ENCODE peak calls at places on chromosome 17, in seven cellular contexts. One of them, this sample, is unnamed. For H3K4me1, the result is how much of the 10 kb centered on the place peaks cover.

GRCh38 chr17:41919840-41920579 is 1.3 kb upstream of the ACLY start:
- DNase-seq in prostate gland: no peak
- DNase-seq in fibroblast of lung: peak
- DNase-seq in A673: no peak
- DNase-seq in cardiac muscle cell: peak
- DNase-seq in left ventricle myocardium inferior: no peak
- DNase-seq in neural progenitor cell: no peak
- DNase-seq in this sample: no peak

GRCh38 chr17:41547378-41547841 is 19.3 kb upstream of the KRT19 start:
- DNase-seq in prostate gland: no peak
- DNase-seq in fibroblast of lung: no peak
- DNase-seq in A673: no peak
- DNase-seq in cardiac muscle cell: peak
- DNase-seq in left ventricle myocardium inferior: no peak
- DNase-seq in neural progenitor cell: peak
- DNase-seq in this sample: peak

GRCh38 chr17:2171725-2172446 is 117.0 kb downstream of the HIC1 start:
- DNase-seq in prostate gland: peak
- DNase-seq in fibroblast of lung: peak
- DNase-seq in A673: no peak
- DNase-seq in cardiac muscle cell: peak
- DNase-seq in left ventricle myocardium inferior: peak
- DNase-seq in neural progenitor cell: no peak
- DNase-seq in this sample: peak

GRCh38 chr17:386145-386876 is 33.7 kb upstream of the RPH3AL start:
- DNase-seq in prostate gland: peak
- DNase-seq in fibroblast of lung: no peak
- DNase-seq in A673: peak
- DNase-seq in cardiac muscle cell: peak
- DNase-seq in left ventricle myocardium inferior: peak
- DNase-seq in neural progenitor cell: peak
- DNase-seq in this sample: peak

GRCh38 chr17:66889480-66890230 is 54.7 kb downstream of the CACNG5 start:
- DNase-seq in prostate gland: no peak
- DNase-seq in fibroblast of lung: no peak
- DNase-seq in A673: no peak
- DNase-seq in cardiac muscle cell: no peak
- DNase-seq in left ventricle myocardium inferior: no peak
- DNase-seq in neural progenitor cell: no peak
- DNase-seq in this sample: no peak

GRCh38 chr17:1039119-1039507 is 42.2 kb downstream of the TIMM22 start:
- DNase-seq in prostate gland: no peak
- DNase-seq in fibroblast of lung: no peak
- DNase-seq in A673: no peak
- DNase-seq in cardiac muscle cell: no peak
- DNase-seq in left ventricle myocardium inferior: no peak
- DNase-seq in neural progenitor cell: no peak
- DNase-seq in this sample: no peak

GRCh38 chr17:57021226-57021940 is 43.5 kb downstream of the SCPEP1 start:
- DNase-seq in prostate gland: peak
- DNase-seq in fibroblast of lung: no peak
- DNase-seq in A673: no peak
- DNase-seq in cardiac muscle cell: no peak
- DNase-seq in left ventricle myocardium inferior: no peak
- DNase-seq in neural progenitor cell: no peak
- DNase-seq in this sample: no peak

GRCh38 chr17:67602974-67603373 is 114.8 kb upstream of the NOL11 start:
- DNase-seq in prostate gland: no peak
- DNase-seq in fibroblast of lung: peak
- DNase-seq in A673: peak
- DNase-seq in cardiac muscle cell: peak
- DNase-seq in left ventricle myocardium inferior: no peak
- DNase-seq in neural progenitor cell: peak
- DNase-seq in this sample: peak

GRCh38 chr17:79913896-79914812 is 74.9 kb upstream of the CBX4 start:
- DNase-seq in prostate gland: no peak
- DNase-seq in fibroblast of lung: no peak
- DNase-seq in A673: no peak
- DNase-seq in cardiac muscle cell: no peak
- DNase-seq in left ventricle myocardium inferior: no peak
- DNase-seq in neural progenitor cell: no peak
- DNase-seq in this sample: no peak

GRCh38 chr17:19347323-19348080 is 15.0 kb downstream of the B9D1 start:
- DNase-seq in prostate gland: no peak
- DNase-seq in fibroblast of lung: no peak
- DNase-seq in A673: no peak
- DNase-seq in cardiac muscle cell: no peak
- DNase-seq in left ventricle myocardium inferior: no peak
- DNase-seq in neural progenitor cell: no peak
- DNase-seq in this sample: no peak

GRCh38 chr17:60391419-60392041 is 403 bp downstream of the USP32 start:
- DNase-seq in prostate gland: no peak
- DNase-seq in fibroblast of lung: peak
- DNase-seq in A673: peak
- DNase-seq in cardiac muscle cell: no peak
- DNase-seq in left ventricle myocardium inferior: no peak
- DNase-seq in neural progenitor cell: peak
- DNase-seq in this sample: peak

GRCh38 chr17:79090503-79091372 is 16.1 kb downstream of the ENGASE start:
- DNase-seq in prostate gland: no peak
- DNase-seq in fibroblast of lung: peak
- DNase-seq in A673: peak
- DNase-seq in cardiac muscle cell: peak
- DNase-seq in left ventricle myocardium inferior: no peak
- DNase-seq in neural progenitor cell: no peak
- DNase-seq in this sample: no peak

GRCh38 chr17:33871720-33872535 is 383.2 kb upstream of the CCL2 start:
- DNase-seq in prostate gland: no peak
- DNase-seq in fibroblast of lung: no peak
- DNase-seq in A673: no peak
- DNase-seq in cardiac muscle cell: no peak
- DNase-seq in left ventricle myocardium inferior: no peak
- DNase-seq in neural progenitor cell: no peak
- DNase-seq in this sample: peak

GRCh38 chr17:17361543-17362511 is 58.7 kb downstream of the NT5M start:
- DNase-seq in prostate gland: no peak
- DNase-seq in fibroblast of lung: no peak
- DNase-seq in A673: no peak
- DNase-seq in cardiac muscle cell: peak
- DNase-seq in left ventricle myocardium inferior: peak
- DNase-seq in neural progenitor cell: no peak
- DNase-seq in this sample: no peak

GRCh38 chr17:17205368-17206148 is 575 bp downstream of the PLD6 start:
- DNase-seq in prostate gland: peak
- DNase-seq in fibroblast of lung: peak
- DNase-seq in A673: peak
- DNase-seq in cardiac muscle cell: peak
- DNase-seq in left ventricle myocardium inferior: peak
- DNase-seq in neural progenitor cell: no peak
- DNase-seq in this sample: no peak

GRCh38 chr17:71080937-71081336 is 911.6 kb downstream of the KCNJ2 start:
- DNase-seq in prostate gland: no peak
- DNase-seq in fibroblast of lung: no peak
- DNase-seq in A673: no peak
- DNase-seq in cardiac muscle cell: no peak
- DNase-seq in left ventricle myocardium inferior: no peak
- DNase-seq in neural progenitor cell: no peak
- DNase-seq in this sample: no peak

GRCh38 chr17:41486809-41487530 is 2.7 kb downstream of the KRT36 start:
- DNase-seq in prostate gland: no peak
- DNase-seq in fibroblast of lung: no peak
- DNase-seq in A673: no peak
- DNase-seq in cardiac muscle cell: no peak
- DNase-seq in left ventricle myocardium inferior: no peak
- DNase-seq in neural progenitor cell: peak
- DNase-seq in this sample: no peak

GRCh38 chr17:54785643-54786258 is 114.9 kb upstream of the TOM1L1 start:
- DNase-seq in prostate gland: no peak
- DNase-seq in fibroblast of lung: no peak
- DNase-seq in A673: no peak
- DNase-seq in cardiac muscle cell: no peak
- DNase-seq in left ventricle myocardium inferior: no peak
- DNase-seq in neural progenitor cell: no peak
- DNase-seq in this sample: no peak

GRCh38 chr17:73863761-73864535 is 219.7 kb upstream of the SDK2 start:
- DNase-seq in prostate gland: no peak
- DNase-seq in fibroblast of lung: no peak
- DNase-seq in A673: no peak
- DNase-seq in cardiac muscle cell: no peak
- DNase-seq in left ventricle myocardium inferior: no peak
- DNase-seq in neural progenitor cell: no peak
- DNase-seq in this sample: no peak

GRCh38 chr17:66420961-66421371 is 118.6 kb downstream of the PRKCA start:
- DNase-seq in prostate gland: no peak
- DNase-seq in fibroblast of lung: peak
- DNase-seq in A673: no peak
- DNase-seq in cardiac muscle cell: peak
- DNase-seq in left ventricle myocardium inferior: no peak
- DNase-seq in neural progenitor cell: no peak
- DNase-seq in this sample: no peak

GRCh38 chr17:77802811-77803220 is 155.7 kb upstream of the TNRC6C start:
- DNase-seq in prostate gland: no peak
- DNase-seq in fibroblast of lung: peak
- DNase-seq in A673: no peak
- DNase-seq in cardiac muscle cell: peak
- DNase-seq in left ventricle myocardium inferior: no peak
- DNase-seq in neural progenitor cell: peak
- DNase-seq in this sample: peak

GRCh38 chr17:4947411-4948165 is 742 bp downstream of the PFN1 start:
- DNase-seq in prostate gland: peak
- DNase-seq in fibroblast of lung: peak
- DNase-seq in A673: peak
- DNase-seq in cardiac muscle cell: peak
- DNase-seq in left ventricle myocardium inferior: peak
- DNase-seq in neural progenitor cell: peak
- DNase-seq in this sample: peak

GRCh38 chr17:1908699-1909309 is 79.0 kb downstream of the RPA1 start:
- DNase-seq in prostate gland: peak
- DNase-seq in fibroblast of lung: peak
- DNase-seq in A673: peak
- DNase-seq in cardiac muscle cell: peak
- DNase-seq in left ventricle myocardium inferior: peak
- DNase-seq in neural progenitor cell: peak
- DNase-seq in this sample: peak

DNA sequence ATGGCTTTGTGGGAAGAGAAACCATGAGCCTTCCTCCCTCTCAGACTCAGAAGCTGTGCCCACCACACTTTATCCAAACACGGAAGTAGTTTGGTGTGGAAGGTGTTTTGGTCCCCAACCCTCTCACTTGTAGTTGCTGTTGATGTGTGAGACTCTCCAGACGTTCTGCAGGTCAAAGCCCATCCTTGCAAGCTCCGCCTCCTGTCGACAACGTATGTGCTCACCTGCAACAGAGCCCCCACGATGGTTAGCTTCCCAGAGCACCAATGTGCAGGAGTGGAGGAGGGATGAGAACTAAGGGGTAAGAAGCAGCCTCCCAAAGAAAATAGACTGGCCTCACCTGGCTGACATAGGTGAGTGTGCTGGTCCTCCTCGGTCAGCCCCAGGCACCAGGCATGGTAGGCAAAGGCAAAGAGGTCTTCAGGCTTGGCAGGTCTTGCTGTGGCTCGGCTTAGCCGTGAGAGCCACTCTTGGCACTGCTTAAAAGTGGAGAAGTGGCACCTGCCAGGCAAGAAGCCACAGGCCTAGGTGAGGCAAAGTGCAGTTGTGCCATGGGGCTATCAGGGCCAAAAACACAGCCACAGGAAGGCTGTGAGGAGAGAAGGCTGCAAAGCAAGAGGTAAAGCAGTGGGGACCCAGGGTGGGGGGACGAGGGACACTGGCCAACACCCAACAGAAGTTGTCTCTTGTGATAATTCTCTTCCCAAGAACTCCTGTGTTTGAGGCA is 5.9 kb downstream of the MTMR4 start:
- DNase-seq in prostate gland: no peak
- DNase-seq in fibroblast of lung: no peak
- DNase-seq in A673: no peak
- DNase-seq in cardiac muscle cell: no peak
- DNase-seq in left ventricle myocardium inferior: no peak
- DNase-seq in neural progenitor cell: no peak
- DNase-seq in this sample: no peak
- TF ChIP-seq CTCF in prostate gland: no peak
- TF ChIP-seq CTCF in fibroblast of lung: no peak
- TF ChIP-seq CTCF in A673: no peak
- TF ChIP-seq CTCF in cardiac muscle cell: no peak
- TF ChIP-seq CTCF in left ventricle myocardium inferior: no peak
- TF ChIP-seq CTCF in neural progenitor cell: no peak
- TF ChIP-seq CTCF in this sample: no peak

GRCh38 chr17:61396586-61397085 is 3.0 kb upstream of the TBX2 start:
- DNase-seq in prostate gland: no peak
- DNase-seq in fibroblast of lung: peak
- DNase-seq in A673: no peak
- DNase-seq in cardiac muscle cell: no peak
- DNase-seq in left ventricle myocardium inferior: no peak
- DNase-seq in neural progenitor cell: no peak
- DNase-seq in this sample: no peak
- H3K4me1 ChIP-seq in prostate gland: under half
- H3K4me1 ChIP-seq in fibroblast of lung: under half
- H3K4me1 ChIP-seq in A673: under half
- H3K4me1 ChIP-seq in cardiac muscle cell: under half
- H3K4me1 ChIP-seq in left ventricle myocardium inferior: half or more
- H3K4me1 ChIP-seq in neural progenitor cell: under half
- H3K4me1 ChIP-seq in this sample: under half

GRCh38 chr17:40360091-40360490 is 4.4 kb downstream of the GJD3 start:
- DNase-seq in prostate gland: no peak
- DNase-seq in fibroblast of lung: no peak
- DNase-seq in A673: no peak
- DNase-seq in cardiac muscle cell: no peak
- DNase-seq in left ventricle myocardium inferior: no peak
- DNase-seq in neural progenitor cell: no peak
- DNase-seq in this sample: no peak

GRCh38 chr17:40361063-40361924 is 3.2 kb downstream of the GJD3 start:
- DNase-seq in prostate gland: no peak
- DNase-seq in fibroblast of lung: no peak
- DNase-seq in A673: no peak
- DNase-seq in cardiac muscle cell: no peak
- DNase-seq in left ventricle myocardium inferior: no peak
- DNase-seq in neural progenitor cell: no peak
- DNase-seq in this sample: no peak

GRCh38 chr17:40362696-40363479 is 1.6 kb downstream of the GJD3 start:
- DNase-seq in prostate gland: no peak
- DNase-seq in fibroblast of lung: peak
- DNase-seq in A673: peak
- DNase-seq in cardiac muscle cell: peak
- DNase-seq in left ventricle myocardium inferior: peak
- DNase-seq in neural progenitor cell: peak
- DNase-seq in this sample: peak

GRCh38 chr17:40363480-40363838 is 1.1 kb downstream of the GJD3 start:
- DNase-seq in prostate gland: no peak
- DNase-seq in fibroblast of lung: no peak
- DNase-seq in A673: no peak
- DNase-seq in cardiac muscle cell: peak
- DNase-seq in left ventricle myocardium inferior: no peak
- DNase-seq in neural progenitor cell: peak
- DNase-seq in this sample: peak

GRCh38 chr17:40361925-40362695 is 2.4 kb downstream of the GJD3 start:
- DNase-seq in prostate gland: no peak
- DNase-seq in fibroblast of lung: no peak
- DNase-seq in A673: no peak
- DNase-seq in cardiac muscle cell: no peak
- DNase-seq in left ventricle myocardium inferior: no peak
- DNase-seq in neural progenitor cell: no peak
- DNase-seq in this sample: no peak
- H3K4me3 ChIP-seq in prostate gland: peak
- H3K4me3 ChIP-seq in fibroblast of lung: peak
- H3K4me3 ChIP-seq in A673: peak
- H3K4me3 ChIP-seq in cardiac muscle cell: peak
- H3K4me3 ChIP-seq in left ventricle myocardium inferior: peak
- H3K4me3 ChIP-seq in neural progenitor cell: peak
- H3K4me3 ChIP-seq in this sample: no peak

GRCh38 chr17:76702941-76703637 is 7.7 kb downstream of the MXRA7 start:
- DNase-seq in prostate gland: no peak
- DNase-seq in fibroblast of lung: no peak
- DNase-seq in A673: no peak
- DNase-seq in cardiac muscle cell: no peak
- DNase-seq in left ventricle myocardium inferior: no peak
- DNase-seq in neural progenitor cell: no peak
- DNase-seq in this sample: no peak
- TF ChIP-seq CTCF in prostate gland: no peak
- TF ChIP-seq CTCF in fibroblast of lung: no peak
- TF ChIP-seq CTCF in A673: no peak
- TF ChIP-seq CTCF in cardiac muscle cell: no peak
- TF ChIP-seq CTCF in left ventricle myocardium inferior: no peak
- TF ChIP-seq CTCF in neural progenitor cell: no peak
- TF ChIP-seq CTCF in this sample: no peak

This sample was measured in hepatocyte.